ENCODE peak calls at places on chromosomes 7 and 10, in five cellular contexts. M is A172, Q is T-cell, C is NCI-H1105, P is left colon. U is an unnamed sample.

GRCh38 chr7:954330-955238 is at the start of gene ADAP1:
- DNase-seq in P (peak; percentile 71), Q (peak; percentile 58), M (peak; percentile 20), C (no peak), U (no peak)

GRCh38 chr7:95758187-95758586 is 14.2 kb upstream of the DYNC1I1 start:
- DNase-seq in P (no peak), C (peak; percentile 32), M (no peak), Q (no peak), U (no peak)

GRCh38 chr10:132096223-132096622 is 30.5 kb downstream of the JAKMIP3 start:
- DNase-seq in P (no peak), M (peak; percentile 88), C (no peak), Q (no peak), U (peak; percentile 78)

GRCh38 chr10:114697061-114697598 is 39.1 kb upstream of the ABLIM1 start:
- DNase-seq in Q (no peak), M (peak; percentile 79), C (no peak), P (no peak), U (no peak)

GRCh38 chr7:41085244-41085643 is 617.6 kb downstream of the INHBA start:
- DNase-seq in C (no peak), M (peak; percentile 63), Q (no peak), P (no peak), U (no peak)

GRCh38 chr10:23200586-23200985 is 8.5 kb downstream of the PTF1A start:
- DNase-seq in C (no peak), Q (no peak), P (no peak), M (no peak), U (no peak)

GRCh38 chr7:66751945-66752344 is 11.4 kb downstream of the RABGEF1 start:
- DNase-seq in C (no peak), M (no peak), P (no peak), Q (no peak), U (no peak)

GRCh38 chr10:47025253-47025539 is 114.0 kb downstream of the PTPN20 start:
- DNase-seq in Q (no peak), C (no peak), M (no peak), P (no peak), U (no peak)

GRCh38 chr7:155362380-155363145 is 64.9 kb downstream of the INSIG1 start:
- DNase-seq in C (no peak), Q (no peak), M (no peak), P (no peak), U (no peak)

GRCh38 chr10:76124230-76124629 is 692.8 kb downstream of the LRMDA start:
- DNase-seq in M (no peak), Q (no peak), P (no peak), C (no peak), U (no peak)

GRCh38 chr10:86758231-86759072 is 2.0 kb downstream of the BMPR1A start:
- DNase-seq in M (peak; percentile 35), Q (no peak), C (no peak), P (no peak), U (no peak)

GRCh38 chr10:8873310-8873709 is 818.8 kb downstream of the GATA3 start:
- DNase-seq in Q (no peak), C (no peak), M (peak; percentile 1), P (no peak), U (no peak)

GRCh38 chr7:84336303-84336702 is 141.7 kb upstream of the SEMA3A start:
- DNase-seq in Q (no peak), M (no peak), P (no peak), C (no peak), U (no peak)

GRCh38 chr7:130486114-130486962 is 5.5 kb upstream of the MEST start:
- DNase-seq in M (no peak), P (peak; percentile 83), Q (peak; percentile 64), C (peak; percentile 89), U (peak; percentile 39)

GRCh38 chr7:6260291-6261183 is 11.9 kb downstream of the CYTH3 start:
- DNase-seq in C (no peak), P (no peak), Q (no peak), M (no peak), U (no peak)

GRCh38 chr7:147803625-147804024 is 786.9 kb upstream of the C7orf33 start:
- DNase-seq in M (no peak), P (no peak), Q (no peak), C (peak; percentile 81), U (no peak)

GRCh38 chr10:43691503-43691902 is 42.8 kb upstream of the ZNF32 start:
- DNase-seq in Q (no peak), P (no peak), C (no peak), M (peak; percentile 30), U (no peak)

GRCh38 chr10:88980836-88981235 is 9.8 kb upstream of the FAS start:
- DNase-seq in M (no peak), Q (no peak), C (no peak), P (no peak), U (no peak)

GRCh38 chr10:17222329-17222728 is 5.7 kb upstream of the VIM start:
- DNase-seq in C (no peak), M (no peak), P (no peak), Q (no peak), U (no peak)

GRCh38 chr7:22937946-22938345 is 76.0 kb downstream of the HYCC1 start:
- DNase-seq in M (no peak), Q (no peak), C (no peak), P (no peak), U (no peak)

GRCh38 chr10:13354783-13355182 is 6.7 kb upstream of the SEPHS1 start:
- DNase-seq in Q (no peak), M (no peak), P (no peak), C (no peak), U (no peak)

GRCh38 chr10:49304137-49304536 is 5.2 kb downstream of the C10orf71 start:
- DNase-seq in M (no peak), Q (no peak), C (no peak), P (no peak), U (no peak)

GRCh38 chr10:57925045-57925444 is 342.6 kb downstream of the IPMK start:
- DNase-seq in M (no peak), Q (no peak), P (peak; percentile 12), C (no peak), U (no peak)

GRCh38 chr7:73973091-73973490 is 54.9 kb upstream of the ELN start:
- DNase-seq in P (no peak), M (no peak), Q (no peak), C (no peak), U (no peak)

GRCh38 chr7:87474533-87475358 is 734 bp downstream of the ABCB4 start:
- DNase-seq in P (peak; percentile 13), Q (peak; percentile 16), M (peak; percentile 25), C (no peak), U (no peak)

GRCh38 chr10:86899670-86900276 is 57.6 kb downstream of the MMRN2 start:
- DNase-seq in M (peak; percentile 49), P (peak; percentile 69), Q (peak; percentile 30), C (peak; percentile 2), U (peak; percentile 27)

GRCh38 chr7:116211006-116211912 is 920 bp downstream of the TES start:
- DNase-seq in Q (peak; percentile 86), C (peak; percentile 21), P (peak; percentile 87), M (peak; percentile 97), U (peak; percentile 71)

GRCh38 chr10:103793920-103794883 is 61.2 kb downstream of the SH3PXD2A start:
- DNase-seq in M (no peak), C (no peak), Q (no peak), P (peak; percentile 76), U (no peak)

GRCh38 chr7:55325371-55325792 is 39.8 kb upstream of the LANCL2 start:
- DNase-seq in C (no peak), M (peak; percentile 94), P (no peak), Q (no peak), U (no peak)

GRCh38 chr10:64977912-64978311 is 1456.7 kb downstream of the REEP3 start:
- DNase-seq in P (no peak), M (no peak), C (no peak), Q (no peak), U (no peak)

GRCh38 chr10:82176571-82176970 is 301.6 kb downstream of the NRG3 start:
- DNase-seq in P (no peak), Q (no peak), C (no peak), M (no peak), U (no peak)

GRCh38 chr7:24609570-24609969 is 36.3 kb downstream of the PALS2 start:
- DNase-seq in C (no peak), P (no peak), Q (no peak), M (no peak), U (no peak)

GRCh38 chr10:23284155-23284554 is 60.4 kb downstream of the C10orf67 start:
- DNase-seq in Q (no peak), M (no peak), C (no peak), P (no peak), U (no peak)

GRCh38 chr7:24024689-24025088 is 259.3 kb upstream of the NPY start:
- DNase-seq in P (no peak), M (no peak), C (no peak), Q (no peak), U (no peak)

GRCh38 chr7:6252310-6252709 is 20.1 kb downstream of the CYTH3 start:
- DNase-seq in M (peak; percentile 85), P (no peak), C (no peak), Q (no peak), U (no peak)

GRCh38 chr7:70131807-70132565 is 533.7 kb downstream of the AUTS2 start:
- DNase-seq in M (no peak), C (peak; percentile 31), Q (no peak), P (no peak), U (no peak)

GRCh38 chr10:93058139-93058538 is 2.5 kb upstream of the CYP26C1 start:
- DNase-seq in Q (no peak), M (no peak), C (no peak), P (no peak), U (no peak)

GRCh38 chr10:634256-634655 is 55.2 kb downstream of the DIP2C start:
- DNase-seq in M (no peak), P (no peak), Q (no peak), C (peak; percentile 5), U (no peak)